ENCODE peak calls at places on chromosomes 2 and 18, in seven cellular contexts. V is glutamatergic neuron, Y is brain microvascular endothelial cell, A is PC-3, O is fibroblast of lung, S is fibroblast of pulmonary artery, N is mammary epithelial cell. E is an unnamed sample.

GRCh38 chr2:52810460-52810859 is 957.1 kb upstream of the CHAC2 start:
- DNase-seq in V (no peak), Y (peak; percentile 10), A (peak; percentile 69), O (peak; percentile 63), S (peak; percentile 53), N (peak; percentile 42), E (peak; percentile 44)

GRCh38 chr18:44507729-44508325 is 172.9 kb upstream of the SETBP1 start:
- DNase-seq in V (no peak), Y (peak; percentile 21), A (no peak), O (no peak), S (peak; percentile 78), N (no peak), E (no peak)

GRCh38 chr2:99348173-99348572 is 11.0 kb downstream of the EIF5B start:
- DNase-seq in V (no peak), Y (no peak), A (no peak), O (no peak), S (no peak), N (no peak), E (no peak)

GRCh38 chr2:219125225-219125885 is 35.3 kb downstream of the NHEJ1 start:
- DNase-seq in V (no peak), Y (peak; percentile 93), A (peak; percentile 94), O (peak; percentile 99), S (peak; percentile 97), N (peak; percentile 90), E (peak; percentile 92)

GRCh38 chr2:178747767-178748166 is 59.5 kb downstream of the TTN start:
- DNase-seq in V (no peak), Y (peak; percentile 2), A (peak; percentile 77), O (no peak), S (no peak), N (peak; percentile 85), E (no peak)

GRCh38 chr2:240886678-240887574 is 9.0 kb downstream of the MAB21L4 start:
- DNase-seq in V (peak; percentile 14), Y (no peak), A (no peak), O (no peak), S (no peak), N (no peak), E (no peak)

GRCh38 chr18:68734311-68734710 is 19.4 kb upstream of the TMX3 start:
- DNase-seq in V (no peak), Y (peak; percentile 14), A (peak; percentile 69), O (peak; percentile 28), S (no peak), N (no peak), E (peak; percentile 24)

GRCh38 chr2:170671079-170671478 is 44.1 kb upstream of the SP5 start:
- DNase-seq in V (no peak), Y (no peak), A (no peak), O (no peak), S (no peak), N (no peak), E (no peak)

GRCh38 chr18:77086034-77086433 is 46.5 kb downstream of the MBP start:
- DNase-seq in V (no peak), Y (peak; percentile 62), A (peak; percentile 24), O (peak; percentile 82), S (no peak), N (peak; percentile 96), E (peak; percentile 92)

GRCh38 chr2:165110394-165110793 is 93.5 kb downstream of the SCN3A start:
- DNase-seq in V (no peak), Y (no peak), A (no peak), O (no peak), S (no peak), N (no peak), E (no peak)

GRCh38 chr18:23871410-23871809 is 143.1 kb upstream of the TTC39C start:
- DNase-seq in V (peak; percentile 48), Y (peak; percentile 37), A (peak; percentile 89), O (no peak), S (peak; percentile 53), N (peak; percentile 99), E (peak; percentile 82)

GRCh38 chr2:107633580-107634147 is 193.0 kb upstream of the RGPD4 start:
- DNase-seq in V (no peak), Y (peak; percentile 90), A (peak; percentile 83), O (peak; percentile 84), S (peak; percentile 92), N (peak; percentile 79), E (peak; percentile 88)

GRCh38 chr2:38138996-38139395 is 63.0 kb upstream of the CYP1B1 start:
- DNase-seq in V (no peak), Y (no peak), A (no peak), O (no peak), S (no peak), N (no peak), E (no peak)
- TF ChIP-seq CTCF in V (no peak), Y (no peak), A (no peak), O (no peak), S (no peak), N (no peak), E (no peak)

DNA sequence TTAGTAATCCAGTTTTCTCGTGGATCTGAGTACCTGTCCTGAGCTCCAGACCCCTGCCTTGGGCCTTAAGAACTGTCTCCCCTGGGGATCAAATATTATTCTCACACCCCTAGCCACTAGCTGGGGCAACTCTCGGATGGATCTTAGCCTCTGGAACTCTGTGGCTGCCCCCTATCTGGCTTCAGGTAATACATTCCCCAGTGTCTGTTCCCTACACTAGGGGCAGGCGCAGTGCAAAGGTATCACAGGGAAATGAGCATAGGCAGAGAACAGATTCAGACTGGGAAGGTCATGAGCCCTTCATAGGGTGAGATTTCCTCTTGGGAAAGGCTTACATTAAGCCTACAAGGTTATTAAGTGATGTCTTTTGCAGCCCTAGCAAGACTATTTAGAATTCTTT is 11.2 kb upstream of the SIX2 start:
- DNase-seq in V (no peak), Y (no peak), A (no peak), O (no peak), S (no peak), N (no peak), E (no peak)
- TF ChIP-seq CTCF in V (no peak), Y (no peak), A (no peak), O (no peak), S (no peak), N (no peak), E (no peak)

GRCh38 chr2:151728736-151729415 is 5.4 kb downstream of the NEB start:
- DNase-seq in V (no peak), Y (no peak), A (no peak), O (no peak), S (no peak), N (no peak), E (no peak)
- TF ChIP-seq CTCF in V (no peak), Y (peak; percentile 16), A (peak; percentile 22), O (no peak), S (no peak), N (no peak), E (no peak)

GRCh38 chr2:69278366-69278765 is 108.7 kb downstream of the GFPT1 start:
- DNase-seq in V (no peak), Y (peak; percentile 30), A (no peak), O (peak; percentile 68), S (peak; percentile 67), N (no peak), E (no peak)

GRCh38 chr2:69269330-69269729 is 117.7 kb downstream of the GFPT1 start:
- DNase-seq in V (no peak), Y (no peak), A (no peak), O (no peak), S (no peak), N (no peak), E (peak; percentile 18)

GRCh38 chr2:69275490-69275889 is 111.5 kb downstream of the GFPT1 start:
- DNase-seq in V (no peak), Y (no peak), A (no peak), O (no peak), S (no peak), N (no peak), E (no peak)

GRCh38 chr2:69271831-69272257 is 115.2 kb downstream of the GFPT1 start:
- DNase-seq in V (no peak), Y (no peak), A (no peak), O (peak; percentile 68), S (peak; percentile 79), N (no peak), E (no peak)

DNA sequence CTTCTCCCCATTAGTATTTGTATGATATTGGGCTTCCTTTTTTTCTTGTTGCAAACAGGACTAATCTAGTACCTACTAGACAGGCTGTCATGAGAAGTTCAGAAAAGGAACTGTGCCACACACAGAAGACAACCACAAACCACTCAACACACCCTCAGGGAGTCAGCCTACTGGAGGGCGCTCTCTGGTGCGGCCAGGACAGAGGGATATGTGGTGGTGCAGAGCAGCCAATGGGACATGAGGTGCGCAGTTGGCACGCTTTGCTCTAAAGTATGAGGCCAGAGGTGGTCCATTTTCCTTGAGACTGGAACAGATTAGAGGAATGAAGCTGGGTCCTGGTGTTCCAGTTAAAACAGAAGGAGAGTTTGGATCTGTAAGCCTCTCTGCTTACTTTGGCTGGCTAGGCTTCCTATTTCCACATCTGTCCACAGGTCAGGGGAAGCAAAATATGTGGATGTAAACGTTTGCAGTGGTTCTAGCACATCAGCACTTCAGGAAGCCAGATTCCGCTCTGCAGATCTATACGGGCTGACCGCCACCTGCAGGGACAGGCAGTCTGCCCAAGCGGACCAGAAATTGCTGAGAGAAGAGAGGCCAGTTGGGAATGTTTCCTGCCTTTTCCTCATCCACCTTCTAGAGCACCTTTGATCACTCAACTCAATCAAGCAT is 114.1 kb downstream of the GFPT1 start:
- DNase-seq in V (no peak), Y (no peak), A (no peak), O (no peak), S (peak; percentile 71), N (no peak), E (no peak)
- TF ChIP-seq CTCF in V (no peak), Y (peak; percentile 34), A (no peak), O (no peak), S (peak; percentile 17), N (no peak), E (no peak)

GRCh38 chr2:232537079-232537478 is 2.4 kb upstream of the CHRNG start:
- DNase-seq in V (no peak), Y (no peak), A (no peak), O (no peak), S (no peak), N (no peak), E (peak; percentile 39)
- TF ChIP-seq CTCF in V (peak; percentile 34), Y (peak; percentile 59), A (peak; percentile 57), O (peak; percentile 31), S (peak; percentile 30), N (peak; percentile 58), E (no peak)

DNA sequence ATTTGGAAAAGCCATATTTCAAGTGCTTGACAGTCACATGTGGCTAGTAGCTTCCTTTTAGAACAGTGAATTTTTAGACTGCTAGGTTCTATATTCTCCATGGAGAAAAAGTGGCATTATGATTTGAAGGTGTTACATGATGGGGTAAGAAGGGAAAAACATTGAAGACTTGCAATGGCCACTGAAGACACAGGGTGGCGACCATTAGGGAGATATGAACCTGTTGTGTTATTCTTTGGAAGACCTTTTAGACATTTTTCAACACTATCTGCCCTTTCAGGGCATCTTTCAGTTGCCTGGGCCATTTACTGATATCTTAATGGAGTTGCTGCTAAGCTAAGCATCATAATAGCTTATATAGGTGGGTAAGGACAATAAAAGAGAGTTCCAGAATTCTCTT is 1387.2 kb downstream of the SUCLG1 start:
- DNase-seq in V (no peak), Y (no peak), A (peak; percentile 16), O (no peak), S (no peak), N (no peak), E (no peak)
- TF ChIP-seq CTCF in V (no peak), Y (no peak), A (peak; percentile 33), O (no peak), S (no peak), N (no peak), E (no peak)

E was measured in MCF 10A.